ENCODE peak calls at places on chromosomes 16 and 17, in eight cellular contexts. L is CD8-positive, alpha-beta memory T cell; Q is effector CD4-positive, alpha-beta T cell; D is HFFc6; H is globus pallidus; F is NCI-H1092 treated with DMSO at 0.1 percent for 48 hours; Y is occipital lobe; M is DMS53. K is an unnamed sample.

GRCh38 chr17:31803494-31804213 is 55.4 kb downstream of the COPRS start:
- DNase-seq in M (peak; percentile 95), D (no peak), L (no peak), Y (no peak), Q (no peak), H (no peak), F (no peak), K (no peak)

GRCh38 chr17:67574658-67575293 is 143.0 kb upstream of the NOL11 start:
- DNase-seq in M (peak; percentile 74), F (no peak), D (no peak), Y (no peak), Q (no peak), H (no peak), L (no peak), K (no peak)

GRCh38 chr17:60102632-60103047 is 23.9 kb upstream of the HEATR6 start:
- DNase-seq in L (peak; percentile 3), D (peak; percentile 55), F (no peak), Q (no peak), M (peak; percentile 18), H (no peak), Y (no peak), K (no peak)

GRCh38 chr17:31856750-31857149 is 2.3 kb downstream of the COPRS start:
- DNase-seq in M (no peak), Q (no peak), F (no peak), D (no peak), L (no peak), H (no peak), Y (no peak), K (no peak)

GRCh38 chr16:66703359-66704215 is 7.0 kb upstream of the CMTM4 start:
- DNase-seq in H (no peak), Y (no peak), D (peak; percentile 82), M (no peak), F (no peak), L (no peak), Q (no peak), K (no peak)

GRCh38 chr17:42198897-42199296 is 4.6 kb upstream of the GHDC start:
- DNase-seq in F (no peak), H (peak; percentile 29), Q (no peak), D (no peak), M (no peak), L (no peak), Y (no peak), K (no peak)

GRCh38 chr16:23949630-23950290 is 114.0 kb downstream of the PRKCB start:
- DNase-seq in Y (no peak), H (no peak), Q (peak; percentile 52), M (no peak), D (no peak), F (no peak), L (peak; percentile 51), K (no peak)

GRCh38 chr16:27107185-27107592 is 40.5 kb downstream of the C16orf82 start:
- DNase-seq in F (no peak), D (no peak), Q (no peak), M (no peak), L (no peak), Y (no peak), H (no peak), K (no peak)

GRCh38 chr16:66930189-66930588 is 4.0 kb downstream of the CIAO2B start:
- DNase-seq in L (no peak), F (no peak), H (no peak), Y (no peak), Q (no peak), D (peak; percentile 70), M (peak; percentile 66), K (no peak)

GRCh38 chr16:68227183-68227793 is 8.6 kb downstream of the ESRP2 start:
- DNase-seq in M (peak; percentile 71), Y (no peak), H (no peak), D (no peak), L (no peak), F (no peak), Q (no peak), K (no peak)

GRCh38 chr17:55426851-55427586 is 5.4 kb upstream of the MMD start:
- DNase-seq in M (no peak), Y (no peak), F (no peak), Q (no peak), L (no peak), H (no peak), D (peak; percentile 20), K (no peak)

GRCh38 chr17:78416791-78417530 is 38.5 kb downstream of the PGS1 start:
- DNase-seq in M (no peak), Q (no peak), Y (no peak), L (no peak), F (no peak), D (no peak), H (no peak), K (no peak)

GRCh38 chr17:17692353-17693252 is 11.3 kb downstream of the RAI1 start:
- DNase-seq in F (no peak), Q (no peak), M (peak; percentile 38), Y (no peak), D (no peak), H (no peak), L (no peak), K (no peak)

GRCh38 chr17:7263071-7263800 is 958 bp upstream of the CLDN7 start:
- DNase-seq in F (no peak), M (peak; percentile 83), H (no peak), D (no peak), Q (no peak), L (no peak), Y (no peak), K (no peak)

GRCh38 chr16:75733305-75734141 is 7.2 kb upstream of the CPHXL start:
- DNase-seq in D (peak; percentile 58), M (no peak), H (peak; percentile 15), F (no peak), L (no peak), Y (no peak), Q (no peak), K (peak; percentile 57)

GRCh38 chr17:37239690-37240344 is 136.0 kb upstream of the C17orf78 start:
- DNase-seq in D (peak; percentile 15), M (peak; percentile 28), H (peak; percentile 7), L (no peak), Y (no peak), Q (no peak), F (no peak), K (peak; percentile 31)

GRCh38 chr17:5759501-5759925 is 175.2 kb upstream of the NLRP1 start:
- DNase-seq in L (no peak), Y (no peak), Q (no peak), M (no peak), D (no peak), F (no peak), H (no peak), K (no peak)

GRCh38 chr17:6523330-6523729 is 33.0 kb downstream of the PITPNM3 start:
- DNase-seq in H (no peak), L (no peak), Q (no peak), Y (no peak), D (no peak), F (no peak), M (peak; percentile 79), K (no peak)

GRCh38 chr16:46857261-46857962 is 26.4 kb upstream of the C16orf87 start:
- DNase-seq in H (peak; percentile 69), D (peak; percentile 66), F (peak; percentile 62), L (no peak), Y (peak; percentile 44), Q (no peak), M (peak; percentile 88), K (no peak)

GRCh38 chr17:75692976-75693375 is 25.8 kb downstream of the SAP30BP start:
- DNase-seq in F (no peak), L (no peak), Q (no peak), M (no peak), D (no peak), H (no peak), Y (no peak), K (peak; percentile 44)

GRCh38 chr16:53357208-53357586 is 77.1 kb upstream of the RBL2 start:
- DNase-seq in Q (no peak), M (no peak), L (no peak), Y (no peak), H (no peak), F (no peak), D (no peak), K (no peak)

GRCh38 chr16:88387941-88388627 is 5.3 kb downstream of the ZNF469 start:
- DNase-seq in Y (no peak), L (no peak), M (no peak), F (no peak), Q (no peak), D (no peak), H (peak; percentile 56), K (no peak)

GRCh38 chr16:25493136-25493811 is 198.5 kb upstream of the HS3ST4 start:
- DNase-seq in Y (no peak), F (no peak), Q (no peak), L (no peak), H (no peak), D (no peak), M (no peak), K (no peak)

GRCh38 chr17:10036511-10037061 is 131.5 kb upstream of the RCVRN start:
- DNase-seq in D (no peak), Y (peak; percentile 84), H (peak; percentile 98), Q (no peak), L (no peak), M (no peak), F (no peak), K (no peak)

GRCh38 chr16:87056083-87056482 is 261.1 kb downstream of the C16orf95 start:
- DNase-seq in H (no peak), Q (no peak), D (peak; percentile 13), Y (no peak), M (no peak), F (no peak), L (no peak), K (no peak)

GRCh38 chr16:15704545-15704987 is 54.5 kb downstream of the NDE1 start:
- DNase-seq in L (peak; percentile 57), F (peak; percentile 28), Y (peak; percentile 60), M (peak; percentile 55), D (peak; percentile 51), H (peak; percentile 79), Q (peak; percentile 69), K (peak; percentile 46)

GRCh38 chr16:69064789-69065313 is 40.6 kb upstream of the HAS3 start:
- DNase-seq in M (no peak), H (no peak), L (no peak), F (no peak), Y (peak; percentile 35), D (no peak), Q (no peak), K (no peak)

GRCh38 chr17:72366626-72367025 is 245.8 kb downstream of the SOX9 start:
- DNase-seq in Y (no peak), Q (no peak), D (no peak), L (no peak), F (no peak), M (no peak), H (no peak), K (no peak)

GRCh38 chr17:17712268-17712924 is 31.1 kb downstream of the RAI1 start:
- DNase-seq in F (no peak), D (peak; percentile 96), H (no peak), Y (no peak), Q (no peak), L (no peak), M (peak; percentile 5), K (no peak)

GRCh38 chr17:44636562-44636961 is 19.7 kb upstream of the MEIOC start:
- DNase-seq in M (peak; percentile 64), L (no peak), D (peak; percentile 59), Q (no peak), F (peak; percentile 61), H (peak; percentile 5), Y (no peak), K (peak; percentile 26)

GRCh38 chr16:3695610-3696369 is 21.5 kb downstream of the TRAP1 start:
- DNase-seq in D (no peak), M (peak; percentile 81), Y (no peak), F (no peak), L (no peak), H (no peak), Q (no peak), K (no peak)

GRCh38 chr16:48276102-48276501 is 28.8 kb upstream of the ABCC11 start:
- DNase-seq in M (no peak), Y (no peak), H (peak; percentile 87), Q (no peak), F (peak; percentile 25), L (no peak), D (peak; percentile 25), K (no peak)

GRCh38 chr16:85891033-85891775 is 7.8 kb upstream of the IRF8 start:
- DNase-seq in Q (no peak), M (no peak), L (no peak), D (peak; percentile 3), F (no peak), Y (no peak), H (no peak), K (no peak)

GRCh38 chr17:46020023-46020735 is 21.1 kb downstream of the STH start:
- DNase-seq in F (no peak), D (no peak), M (no peak), Y (no peak), L (peak; percentile 61), Q (peak; percentile 26), H (no peak), K (no peak)

K was measured in cerebellum.